ENCODE peak calls at places on chromosome 18, in six cellular contexts. Y is colonic mucosa, P is naive B cell, L is GM18507, W is bronchial epithelial cell, B is left colon. U is an unnamed sample.

GRCh38 chr18:22734812-22735627 is 198.1 kb upstream of the RBBP8 start:
- DNase-seq in Y (no peak), P (no peak), L (no peak), W (no peak), B (no peak), U (no peak)

GRCh38 chr18:50844960-50845359 is 25.1 kb upstream of the MRO start:
- DNase-seq in Y (no peak), P (no peak), L (no peak), W (no peak), B (no peak), U (no peak)

GRCh38 chr18:61892683-61893303 is at the start of gene RNF152:
- DNase-seq in Y (peak), P (peak), L (no peak), W (peak), B (peak), U (no peak)

GRCh38 chr18:21194871-21195771 is 46.9 kb upstream of the GREB1L start:
- DNase-seq in Y (no peak), P (peak), L (no peak), W (peak), B (no peak), U (no peak)

GRCh38 chr18:42414756-42415454 is 459.9 kb downstream of the PIK3C3 start:
- DNase-seq in Y (no peak), P (no peak), L (no peak), W (peak), B (no peak), U (no peak)

GRCh38 chr18:64799378-64799777 is 650.5 kb upstream of the LINC00305 start:
- DNase-seq in Y (no peak), P (no peak), L (no peak), W (no peak), B (no peak), U (no peak)

GRCh38 chr18:56560992-56561391 is 77.4 kb downstream of the TXNL1 start:
- DNase-seq in Y (no peak), P (no peak), L (no peak), W (no peak), B (no peak), U (no peak)

GRCh38 chr18:26416652-26417150 is 131.7 kb downstream of the KCTD1 start:
- DNase-seq in Y (no peak), P (no peak), L (no peak), W (no peak), B (no peak), U (no peak)

GRCh38 chr18:68459968-68460367 is 254.9 kb downstream of the TMX3 start:
- DNase-seq in Y (no peak), P (no peak), L (no peak), W (no peak), B (no peak), U (no peak)

GRCh38 chr18:78352905-78353304 is 626.7 kb upstream of the SALL3 start:
- DNase-seq in Y (no peak), P (no peak), L (no peak), W (no peak), B (no peak), U (no peak)

GRCh38 chr18:13620206-13620672 is 106.1 kb downstream of the FAM210A start:
- DNase-seq in Y (no peak), P (no peak), L (no peak), W (no peak), B (no peak), U (no peak)

GRCh38 chr18:35730738-35731370 is 149.3 kb downstream of the GALNT1 start:
- DNase-seq in Y (no peak), P (no peak), L (no peak), W (no peak), B (no peak), U (no peak)

GRCh38 chr18:77524909-77525308 is 275.3 kb downstream of the GALR1 start:
- DNase-seq in Y (no peak), P (no peak), L (no peak), W (no peak), B (no peak), U (no peak)

GRCh38 chr18:21361297-21361880 is 119.4 kb downstream of the GREB1L start:
- DNase-seq in Y (no peak), P (no peak), L (no peak), W (no peak), B (no peak), U (no peak)

GRCh38 chr18:8229786-8230185 is 379.5 kb upstream of the RAB12 start:
- DNase-seq in Y (no peak), P (no peak), L (no peak), W (peak), B (no peak), U (no peak)

GRCh38 chr18:12092398-12093229 is 1.0 kb upstream of the ANKRD62 start:
- DNase-seq in Y (peak), P (no peak), L (no peak), W (no peak), B (peak), U (no peak)

GRCh38 chr18:3624818-3625716 is 175.1 kb downstream of the TGIF1 start:
- DNase-seq in Y (peak), P (no peak), L (no peak), W (peak), B (no peak), U (no peak)

U was measured in GM12892.